ENCODE peak calls at places on chromosomes 11 and 22, in four cellular contexts. P is cardiac muscle cell; I is activated CD4-positive, alpha-beta T cell treated with anti-CD3 and anti-CD28 coated beads, Interleukin-2, amount 50 U/mL, for 48 hours; W is GM12865. C is an unnamed sample.

GRCh38 chr11:57343825-57344224 is 5.7 kb downstream of the P2RX3 start:
- DNase-seq in I (no peak), P (no peak), W (no peak), C (no peak)

GRCh38 chr11:29452131-29452530 is 564.7 kb downstream of the KCNA4 start:
- DNase-seq in I (no peak), W (no peak), P (peak), C (no peak)

GRCh38 chr11:44304091-44305084 is 5.6 kb downstream of the ALX4 start:
- DNase-seq in W (no peak), I (peak), P (no peak), C (no peak)

GRCh38 chr11:96396637-96397036 is 6.8 kb downstream of the JRKL start:
- DNase-seq in I (no peak), P (no peak), W (no peak), C (no peak)

GRCh38 chr22:35376728-35377472 is 4.0 kb upstream of the HMOX1 start:
- DNase-seq in I (peak), W (peak), P (peak), C (no peak)

GRCh38 chr22:23219317-23219716 is 39.0 kb downstream of the BCR start:
- DNase-seq in P (no peak), I (no peak), W (no peak), C (no peak)

GRCh38 chr11:62665075-62665629 is at the start of the genes C11orf98 and CSKMT:
- DNase-seq in I (peak), W (peak), P (peak), C (peak)

GRCh38 chr11:131867457-131868257 is 497.2 kb downstream of the NTM start:
- DNase-seq in I (peak), W (peak), P (peak), C (no peak)

GRCh38 chr11:34915136-34916013 is 804 bp downstream of the APIP start:
- DNase-seq in P (peak), I (no peak), W (no peak), C (no peak)

GRCh38 chr11:111663820-111664219 is 61.6 kb downstream of the SIK2 start:
- DNase-seq in I (no peak), W (no peak), P (peak), C (no peak)

GRCh38 chr11:127338380-127339259 is 338.1 kb upstream of the KIRREL3 start:
- DNase-seq in W (no peak), P (no peak), I (no peak), C (no peak)

GRCh38 chr11:694563-695331 is at the start of gene DEAF1:
- DNase-seq in W (peak), I (peak), P (peak), C (peak)

GRCh38 chr11:26649884-26650283 is 72.0 kb downstream of the SLC5A12 start:
- DNase-seq in W (peak), P (peak), I (peak), C (peak)

GRCh38 chr11:122033631-122034030 is 82.4 kb downstream of the BLID start:
- DNase-seq in I (no peak), W (no peak), P (no peak), C (no peak)

GRCh38 chr11:117641008-117641915 is 155.8 kb downstream of the DSCAML1 start:
- DNase-seq in I (no peak), P (no peak), W (no peak), C (no peak)

GRCh38 chr11:123194308-123195181 is 503 bp downstream of the CLMP start:
- DNase-seq in I (peak), W (no peak), P (peak), C (no peak)

GRCh38 chr11:24043842-24044241 is 453.0 kb upstream of the LUZP2 start:
- DNase-seq in W (no peak), I (no peak), P (no peak), C (no peak)

GRCh38 chr11:13962562-13963168 is at the start of gene SPON1:
- DNase-seq in W (no peak), I (peak), P (peak), C (peak)

GRCh38 chr11:67656278-67656922 is 5.9 kb upstream of the ACY3 start:
- DNase-seq in P (no peak), I (no peak), W (peak), C (no peak)

GRCh38 chr11:123457187-123457770 is 27.2 kb downstream of the GRAMD1B start:
- DNase-seq in P (peak), I (no peak), W (peak), C (no peak)

GRCh38 chr11:130689222-130689908 is 226.9 kb downstream of the SNX19 start:
- DNase-seq in I (no peak), W (no peak), P (peak), C (no peak)

GRCh38 chr22:40302149-40302548 is 44.2 kb upstream of the ADSL start:
- DNase-seq in W (no peak), I (peak), P (no peak), C (no peak)

GRCh38 chr11:127226376-127226775 is 225.8 kb upstream of the KIRREL3 start:
- DNase-seq in W (no peak), P (no peak), I (no peak), C (no peak)

GRCh38 chr22:23815781-23816551 is 22.8 kb downstream of the DERL3 start:
- DNase-seq in P (no peak), I (no peak), W (no peak), C (no peak)

GRCh38 chr11:118051611-118052461 is 25.0 kb upstream of the TMPRSS4 start:
- DNase-seq in I (peak), P (no peak), W (peak), C (peak)

GRCh38 chr22:21568207-21569075 is 927 bp downstream of the UBE2L3 start:
- DNase-seq in P (peak), I (peak), W (peak), C (peak)

GRCh38 chr11:76626921-76627391 is 43.6 kb downstream of the LRRC32 start:
- DNase-seq in I (peak), W (peak), P (peak), C (peak)

GRCh38 chr11:119832536-119832935 is 103.5 kb upstream of the NECTIN1 start:
- DNase-seq in W (no peak), P (peak), I (no peak), C (no peak)

GRCh38 chr11:17978553-17979287 is 34.1 kb downstream of the SERGEF start:
- DNase-seq in W (peak), P (peak), I (peak), C (no peak)

GRCh38 chr11:61607920-61608599 is 27.2 kb upstream of the SYT7 start:
- DNase-seq in P (no peak), W (no peak), I (no peak), C (no peak)

GRCh38 chr11:124518900-124519541 is 24.4 kb downstream of the OR8B12 start:
- DNase-seq in W (peak), I (no peak), P (peak), C (no peak)

GRCh38 chr22:19178065-19178658 is 374 bp downstream of the SLC25A1 start:
- DNase-seq in W (no peak), I (no peak), P (no peak), C (peak)

GRCh38 chr11:59115556-59115955 is 8.5 kb downstream of the FAM111B start:
- DNase-seq in I (no peak), P (no peak), W (no peak), C (no peak)

C was measured in stimulated activated naive CD8-positive, alpha-beta T cell treated with anti-CD3 and anti-CD28 coated beads, Interleukin-15, amount 100 ng/mL, for 72 hours.